ENCODE peak calls at places on chromosomes 12 and 14, in five cellular contexts. K, R, F, B and Q are unnamed samples. For H3K9me3, the result is how much of the 10 kb centered on the place peaks cover.

GRCh38 chr12:105221588-105222325 is 14.2 kb downstream of the APPL2 start:
- DNase-seq in B (no peak), F (no peak), R (no peak), K (no peak), Q (no peak)

GRCh38 chr12:39875721-39876120 is 230.2 kb downstream of the SLC2A13 start:
- DNase-seq in F (no peak), R (no peak), B (no peak), K (no peak), Q (no peak)

GRCh38 chr12:114770323-114770722 is 86.3 kb upstream of the TBX3 start:
- DNase-seq in F (no peak), R (no peak), B (no peak), K (no peak), Q (no peak)

GRCh38 chr12:75889214-75889613 is 142.4 kb downstream of the PHLDA1 start:
- DNase-seq in B (no peak), F (no peak), K (no peak), R (peak), Q (no peak)

GRCh38 chr12:49476091-49476490 is 62.7 kb upstream of the KCNH3 start:
- DNase-seq in B (no peak), K (no peak), R (no peak), F (no peak), Q (no peak)

GRCh38 chr14:101772770-101773169 is 11.3 kb downstream of the PPP2R5C start:
- DNase-seq in R (no peak), K (no peak), F (no peak), B (no peak), Q (no peak)

GRCh38 chr12:105352049-105352448 is 21.6 kb downstream of the C12orf75 start:
- DNase-seq in R (no peak), B (no peak), K (no peak), F (no peak), Q (no peak)

GRCh38 chr14:36068777-36069534 is 107.6 kb downstream of the PTCSC3 start:
- DNase-seq in B (no peak), K (no peak), F (peak), R (no peak), Q (no peak)

GRCh38 chr12:4556730-4557519 is 5.1 kb upstream of the DYRK4 start:
- DNase-seq in K (no peak), B (no peak), R (no peak), F (no peak), Q (no peak)

GRCh38 chr14:90511795-90512331 is 115.0 kb downstream of the CALM1 start:
- DNase-seq in F (no peak), K (no peak), R (no peak), B (no peak), Q (no peak)

GRCh38 chr14:90569606-90570462 is 173.0 kb downstream of the CALM1 start:
- DNase-seq in F (no peak), K (no peak), B (no peak), R (no peak), Q (no peak)

GRCh38 chr12:106342397-106343212 is 14.9 kb upstream of the POLR3B start:
- DNase-seq in F (peak), K (no peak), R (peak), B (no peak), Q (peak)

GRCh38 chr14:34241185-34241711 is 220.8 kb downstream of the SPTSSA start:
- DNase-seq in K (no peak), R (no peak), F (no peak), B (no peak), Q (no peak)

DNA sequence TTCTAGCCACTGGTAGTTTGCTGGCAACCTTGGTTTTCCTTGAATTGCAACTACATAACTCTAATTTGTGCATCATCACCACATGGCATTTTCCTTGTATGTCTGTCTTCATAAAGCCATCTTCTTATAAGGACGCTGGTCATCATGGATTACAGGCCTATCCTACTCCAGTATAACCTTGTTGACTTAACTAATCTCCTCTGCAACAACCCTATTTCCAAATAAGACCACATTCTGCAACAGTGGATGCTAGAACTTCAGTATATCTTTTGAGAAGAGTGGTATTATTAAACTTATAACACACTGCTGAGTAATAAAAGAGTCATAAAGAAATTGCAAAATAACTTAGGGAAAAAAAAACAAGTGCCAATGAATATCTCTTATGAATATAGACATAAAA is 511.8 kb upstream of the FOXG1 start:
- DNase-seq in F (no peak), B (no peak), K (no peak), R (no peak), Q (no peak)
- H3K9me3 ChIP-seq in F (under half), B (under half), K (under half), R (under half), Q (under half)

GRCh38 chr14:74551903-74552371 is 58.4 kb downstream of the ISCA2 start:
- DNase-seq in B (no peak), F (peak), K (no peak), R (no peak), Q (peak)
- H3K4me3 ChIP-seq in B (no peak), F (no peak), K (no peak), R (no peak), Q (no peak)

GRCh38 chr14:42556551-42556950 is 949.9 kb downstream of the LRFN5 start:
- DNase-seq in F (no peak), R (no peak), K (no peak), B (no peak), Q (no peak)

GRCh38 chr14:42555365-42555764 is 948.7 kb downstream of the LRFN5 start:
- DNase-seq in F (no peak), R (no peak), K (no peak), B (no peak), Q (no peak)

GRCh38 chr14:42550282-42550681 is 943.6 kb downstream of the LRFN5 start:
- DNase-seq in K (no peak), B (no peak), F (no peak), R (no peak), Q (no peak)

GRCh38 chr14:42548349-42548748 is 941.7 kb downstream of the LRFN5 start:
- DNase-seq in R (no peak), K (no peak), F (no peak), B (no peak), Q (no peak)

GRCh38 chr14:42554091-42554490 is 947.4 kb downstream of the LRFN5 start:
- DNase-seq in B (no peak), R (no peak), K (no peak), F (no peak), Q (no peak)
- H3K9me3 ChIP-seq in B (under half), R (under half), K (under half), F (under half), Q (under half)

GRCh38 chr14:72924332-72924731 is 1.9 kb upstream of the DCAF4 start:
- DNase-seq in K (no peak), R (no peak), F (no peak), B (no peak), Q (peak)

GRCh38 chr14:72928872-72929271 is 2.6 kb downstream of the DCAF4 start:
- DNase-seq in R (peak), B (no peak), K (no peak), F (no peak), Q (no peak)

GRCh38 chr14:72925815-72926291 is 411 bp upstream of the DCAF4 start:
- DNase-seq in F (no peak), R (no peak), B (no peak), K (no peak), Q (no peak)

GRCh38 chr14:72926292-72927028 is at the start of gene DCAF4:
- DNase-seq in R (peak), K (peak), B (peak), F (peak), Q (peak)

DNA sequence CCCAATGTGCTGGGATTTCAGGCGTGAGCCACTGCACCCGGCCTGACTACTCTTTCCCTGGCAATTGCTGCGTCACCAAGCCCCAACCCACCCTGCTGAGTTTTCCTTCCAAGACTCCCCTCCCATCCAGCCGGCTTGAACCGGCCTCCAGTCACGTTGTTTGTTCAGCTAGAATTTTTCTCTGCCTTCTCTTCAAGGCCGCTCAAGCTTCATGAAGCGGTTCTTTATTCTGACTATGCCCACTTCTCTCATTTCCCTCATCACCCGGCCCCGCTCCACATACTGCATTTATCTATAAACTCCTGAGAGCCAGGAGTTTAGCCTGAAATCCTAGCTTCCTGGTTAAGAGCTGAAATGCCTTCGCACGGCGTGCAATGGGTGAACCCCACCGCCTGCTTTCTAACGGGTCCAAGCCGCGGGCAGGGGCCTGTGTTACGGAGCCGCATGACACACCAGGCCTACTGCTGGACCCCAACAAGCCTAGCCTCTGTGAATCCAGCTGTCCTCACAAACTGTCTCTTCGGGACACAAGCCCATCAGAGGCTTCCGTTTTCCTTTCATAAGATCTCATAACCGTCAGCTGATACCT is 999 bp upstream of the DCAF4 start:
- DNase-seq in R (peak), K (no peak), F (no peak), B (no peak), Q (no peak)
- H3K4me3 ChIP-seq in R (peak), K (peak), F (no peak), B (no peak), Q (no peak)

DNA sequence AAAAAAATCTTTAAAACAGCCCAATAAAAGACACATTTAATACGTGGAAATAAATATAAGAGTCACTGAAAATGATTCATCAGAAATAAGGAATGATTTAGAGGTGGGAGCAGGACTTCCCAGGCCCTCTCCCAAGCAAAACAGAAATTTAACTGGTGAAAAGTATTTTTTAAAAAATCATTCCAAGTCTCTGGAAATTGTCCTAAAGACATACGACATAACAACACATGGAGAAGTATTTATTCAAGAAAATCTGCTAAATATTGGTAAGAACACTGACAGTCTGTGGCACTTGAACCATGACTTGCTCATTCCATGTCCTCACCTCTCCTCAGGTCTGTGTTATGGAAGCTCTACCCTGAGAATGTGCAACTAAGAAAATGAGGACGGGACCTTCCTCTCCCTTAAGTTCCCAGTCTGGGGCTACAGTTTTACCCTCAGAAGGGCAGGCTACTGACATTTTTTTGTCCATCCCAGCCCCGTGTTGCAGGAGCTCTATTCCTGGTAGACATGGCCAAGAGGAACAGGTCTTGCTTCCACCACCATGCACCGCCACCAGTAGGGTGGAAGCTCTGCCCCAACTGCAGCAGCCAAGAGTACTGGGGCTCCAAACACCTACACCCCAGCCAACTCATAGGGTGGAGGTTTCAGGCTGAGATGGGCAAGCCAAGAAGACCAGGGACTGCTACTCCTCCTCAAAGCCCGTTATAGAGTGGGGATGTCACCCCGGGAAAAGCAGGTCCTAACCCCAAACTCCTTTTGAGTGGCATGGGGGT is 193.0 kb downstream of the CRADD start:
- DNase-seq in F (no peak), R (no peak), B (no peak), K (no peak), Q (no peak)
- H3K9me3 ChIP-seq in F (under half), R (under half), B (under half), K (under half), Q (under half)

DNA sequence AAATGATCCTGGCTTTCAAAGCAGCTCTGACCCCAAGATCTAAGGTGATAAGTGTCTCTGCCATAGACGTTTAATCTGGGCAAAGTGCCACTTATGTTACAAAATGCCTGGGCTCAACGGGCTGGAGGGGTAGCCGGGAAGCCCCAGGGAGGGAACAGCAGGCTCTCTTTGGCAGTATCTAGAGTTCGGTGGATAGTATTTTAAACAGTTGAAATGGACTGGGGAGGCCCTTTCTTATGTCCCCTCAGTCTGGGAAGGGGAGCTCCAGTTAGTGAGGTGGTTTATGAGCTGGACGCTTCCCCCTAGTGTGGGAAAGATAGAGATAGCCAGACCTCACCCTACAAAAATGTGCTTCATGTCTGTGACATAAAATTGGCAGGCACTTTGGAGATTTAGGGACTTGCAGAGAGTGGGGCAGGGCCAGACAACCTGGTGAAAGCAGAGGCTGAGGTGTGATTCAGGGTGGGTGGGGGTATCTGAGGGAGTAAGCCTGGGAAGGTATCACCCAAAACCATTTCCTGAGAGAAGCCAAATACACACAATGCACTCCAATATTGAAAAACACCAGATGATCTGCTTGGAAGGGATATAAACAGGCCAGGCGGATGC is 5.4 kb upstream of the HOXC11 start:
- DNase-seq in F (no peak), R (no peak), K (no peak), B (no peak), Q (no peak)
- H3K4me3 ChIP-seq in F (no peak), R (no peak), K (no peak), B (no peak), Q (no peak)

GRCh38 chr12:34626363-34627157 is 604.3 kb downstream of the ALG10 start:
- DNase-seq in R (no peak), K (no peak), B (no peak), F (no peak), Q (no peak)

DNA sequence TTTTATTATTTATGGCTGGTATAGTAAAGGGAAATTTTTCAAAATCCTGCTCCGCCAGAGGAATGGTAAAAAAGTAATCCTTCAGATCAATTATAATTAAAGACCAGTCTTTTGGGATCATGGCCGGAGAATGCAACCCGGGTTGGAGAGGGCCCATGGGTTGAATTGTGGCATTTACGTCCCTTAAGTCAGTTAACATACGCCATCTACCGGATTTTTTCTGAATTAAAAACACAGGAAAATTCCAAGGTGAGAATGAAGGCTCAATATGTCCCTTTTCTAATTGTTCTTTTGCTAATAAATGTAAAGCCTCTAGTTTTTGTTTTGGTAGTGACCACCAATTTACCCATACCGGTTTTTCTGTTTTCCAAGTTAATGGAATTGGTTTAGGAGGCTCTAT is 602.8 kb downstream of the ALG10 start:
- DNase-seq in B (peak), K (no peak), R (no peak), F (no peak), Q (no peak)
- H3K9me3 ChIP-seq in B (under half), K (under half), R (under half), F (under half), Q (under half)

GRCh38 chr14:64170190-64170589 is 124.0 kb downstream of the ESR2 start:
- DNase-seq in B (no peak), K (no peak), R (no peak), F (no peak), Q (no peak)
- H3K4me3 ChIP-seq in B (no peak), K (no peak), R (no peak), F (no peak), Q (no peak)

GRCh38 chr12:34286483-34286882 is 264.2 kb downstream of the ALG10 start:
- DNase-seq in B (no peak), F (no peak), K (no peak), R (no peak), Q (no peak)
- H3K9me3 ChIP-seq in B (under half), F (under half), K (under half), R (under half), Q (under half)